ENCODE peak calls at places on chromosomes 4 and X, in ten cellular contexts. One of them, this sample, is unnamed.

GRCh38 chrX:139093201-139093600 is 381.7 kb upstream of the FGF13 start:
- DNase-seq in SIG-M5: no peak
- DNase-seq in stromal cell of bone marrow: no peak
- DNase-seq in GM18507: no peak
- DNase-seq in AG09309: no peak
- DNase-seq in IMR-90: no peak
- DNase-seq in neuronal stem cell: no peak
- DNase-seq in substantia nigra: no peak
- DNase-seq in astrocyte: no peak
- DNase-seq in activated T-helper 1 cell treated with anti-CD3 and anti-CD28 coated beads, Interleukin-2, amount 50 U/mL, for 16 hours: no peak
- DNase-seq in this sample: no peak

GRCh38 chr4:107900067-107900466 is 31.3 kb upstream of the CYP2U1 start:
- DNase-seq in SIG-M5: no peak
- DNase-seq in stromal cell of bone marrow: no peak
- DNase-seq in GM18507: no peak
- DNase-seq in AG09309: no peak
- DNase-seq in IMR-90: no peak
- DNase-seq in neuronal stem cell: no peak
- DNase-seq in substantia nigra: no peak
- DNase-seq in astrocyte: no peak
- DNase-seq in activated T-helper 1 cell treated with anti-CD3 and anti-CD28 coated beads, Interleukin-2, amount 50 U/mL, for 16 hours: no peak
- DNase-seq in this sample: no peak

GRCh38 chrX:12142661-12143060 is 4.4 kb downstream of the FRMPD4 start:
- DNase-seq in SIG-M5: no peak
- DNase-seq in stromal cell of bone marrow: no peak
- DNase-seq in GM18507: no peak
- DNase-seq in AG09309: no peak
- DNase-seq in IMR-90: no peak
- DNase-seq in neuronal stem cell: no peak
- DNase-seq in substantia nigra: no peak
- DNase-seq in astrocyte: no peak
- DNase-seq in activated T-helper 1 cell treated with anti-CD3 and anti-CD28 coated beads, Interleukin-2, amount 50 U/mL, for 16 hours: no peak
- DNase-seq in this sample: no peak

GRCh38 chrX:109732319-109732779 is 708 bp downstream of the ACSL4 start:
- DNase-seq in SIG-M5: peak; percentile 37
- DNase-seq in stromal cell of bone marrow: no peak
- DNase-seq in GM18507: no peak
- DNase-seq in AG09309: no peak
- DNase-seq in IMR-90: peak; percentile 59
- DNase-seq in neuronal stem cell: no peak
- DNase-seq in substantia nigra: no peak
- DNase-seq in astrocyte: peak; percentile 65
- DNase-seq in activated T-helper 1 cell treated with anti-CD3 and anti-CD28 coated beads, Interleukin-2, amount 50 U/mL, for 16 hours: no peak
- DNase-seq in this sample: no peak

GRCh38 chr4:29390921-29391320 is 1329.2 kb upstream of the PCDH7 start:
- DNase-seq in SIG-M5: no peak
- DNase-seq in stromal cell of bone marrow: no peak
- DNase-seq in GM18507: no peak
- DNase-seq in AG09309: peak; percentile 64
- DNase-seq in IMR-90: no peak
- DNase-seq in neuronal stem cell: no peak
- DNase-seq in substantia nigra: no peak
- DNase-seq in astrocyte: no peak
- DNase-seq in activated T-helper 1 cell treated with anti-CD3 and anti-CD28 coated beads, Interleukin-2, amount 50 U/mL, for 16 hours: no peak
- DNase-seq in this sample: no peak

GRCh38 chr4:165326831-165327210 is 648 bp upstream of the MSMO1 start:
- DNase-seq in SIG-M5: no peak
- DNase-seq in stromal cell of bone marrow: no peak
- DNase-seq in GM18507: peak; percentile 5
- DNase-seq in AG09309: no peak
- DNase-seq in IMR-90: peak; percentile 9
- DNase-seq in neuronal stem cell: no peak
- DNase-seq in substantia nigra: peak; percentile 16
- DNase-seq in astrocyte: no peak
- DNase-seq in activated T-helper 1 cell treated with anti-CD3 and anti-CD28 coated beads, Interleukin-2, amount 50 U/mL, for 16 hours: no peak
- DNase-seq in this sample: no peak

GRCh38 chr4:101806914-101807313 is 16.4 kb downstream of the BANK1 start:
- DNase-seq in SIG-M5: no peak
- DNase-seq in stromal cell of bone marrow: peak; percentile 85
- DNase-seq in GM18507: peak; percentile 25
- DNase-seq in AG09309: no peak
- DNase-seq in IMR-90: no peak
- DNase-seq in neuronal stem cell: no peak
- DNase-seq in substantia nigra: no peak
- DNase-seq in astrocyte: no peak
- DNase-seq in activated T-helper 1 cell treated with anti-CD3 and anti-CD28 coated beads, Interleukin-2, amount 50 U/mL, for 16 hours: no peak
- DNase-seq in this sample: no peak

GRCh38 chr4:186501554-186501953 is 53.8 kb downstream of the MTNR1A start:
- DNase-seq in SIG-M5: no peak
- DNase-seq in stromal cell of bone marrow: no peak
- DNase-seq in GM18507: no peak
- DNase-seq in AG09309: no peak
- DNase-seq in IMR-90: no peak
- DNase-seq in neuronal stem cell: no peak
- DNase-seq in substantia nigra: no peak
- DNase-seq in astrocyte: no peak
- DNase-seq in activated T-helper 1 cell treated with anti-CD3 and anti-CD28 coated beads, Interleukin-2, amount 50 U/mL, for 16 hours: no peak
- DNase-seq in this sample: no peak

GRCh38 chr4:40204507-40205258 is 7.9 kb downstream of the RHOH start:
- DNase-seq in SIG-M5: no peak
- DNase-seq in stromal cell of bone marrow: no peak
- DNase-seq in GM18507: no peak
- DNase-seq in AG09309: no peak
- DNase-seq in IMR-90: no peak
- DNase-seq in neuronal stem cell: no peak
- DNase-seq in substantia nigra: no peak
- DNase-seq in astrocyte: no peak
- DNase-seq in activated T-helper 1 cell treated with anti-CD3 and anti-CD28 coated beads, Interleukin-2, amount 50 U/mL, for 16 hours: no peak
- DNase-seq in this sample: no peak

GRCh38 chr4:23373269-23373668 is 516.6 kb downstream of the PPARGC1A start:
- DNase-seq in SIG-M5: no peak
- DNase-seq in stromal cell of bone marrow: no peak
- DNase-seq in GM18507: no peak
- DNase-seq in AG09309: no peak
- DNase-seq in IMR-90: peak; percentile 4
- DNase-seq in neuronal stem cell: no peak
- DNase-seq in substantia nigra: peak; percentile 0
- DNase-seq in astrocyte: peak; percentile 96
- DNase-seq in activated T-helper 1 cell treated with anti-CD3 and anti-CD28 coated beads, Interleukin-2, amount 50 U/mL, for 16 hours: no peak
- DNase-seq in this sample: no peak

GRCh38 chrX:10600479-10600878 is 19.9 kb downstream of the MID1 start:
- DNase-seq in SIG-M5: no peak
- DNase-seq in stromal cell of bone marrow: no peak
- DNase-seq in GM18507: no peak
- DNase-seq in AG09309: no peak
- DNase-seq in IMR-90: no peak
- DNase-seq in neuronal stem cell: no peak
- DNase-seq in substantia nigra: no peak
- DNase-seq in astrocyte: no peak
- DNase-seq in activated T-helper 1 cell treated with anti-CD3 and anti-CD28 coated beads, Interleukin-2, amount 50 U/mL, for 16 hours: no peak
- DNase-seq in this sample: no peak

GRCh38 chr4:87489678-87490077 is 39.5 kb downstream of the SPARCL1 start:
- DNase-seq in SIG-M5: no peak
- DNase-seq in stromal cell of bone marrow: peak; percentile 40
- DNase-seq in GM18507: no peak
- DNase-seq in AG09309: no peak
- DNase-seq in IMR-90: no peak
- DNase-seq in neuronal stem cell: no peak
- DNase-seq in substantia nigra: no peak
- DNase-seq in astrocyte: peak; percentile 74
- DNase-seq in activated T-helper 1 cell treated with anti-CD3 and anti-CD28 coated beads, Interleukin-2, amount 50 U/mL, for 16 hours: no peak
- DNase-seq in this sample: no peak

GRCh38 chr4:55397521-55398321 is 2.0 kb downstream of the TMEM165 start:
- DNase-seq in SIG-M5: no peak
- DNase-seq in stromal cell of bone marrow: peak; percentile 52
- DNase-seq in GM18507: no peak
- DNase-seq in AG09309: peak; percentile 61
- DNase-seq in IMR-90: peak; percentile 90
- DNase-seq in neuronal stem cell: no peak
- DNase-seq in substantia nigra: no peak
- DNase-seq in astrocyte: peak; percentile 57
- DNase-seq in activated T-helper 1 cell treated with anti-CD3 and anti-CD28 coated beads, Interleukin-2, amount 50 U/mL, for 16 hours: no peak
- DNase-seq in this sample: no peak